ENCODE peak calls at places on chromosomes 11 and 22, in four cellular contexts. J is glutamatergic neuron, E is AG04450, A is WTC11. L is an unnamed sample.
A peak's percentile ranks its signal among the peaks of the same experiment; 100 is the strongest.

GRCh38 chr11:107731911-107732310 is 20.1 kb upstream of the SLN start:
- DNase-seq in J (no peak), E (no peak), A (no peak), L (no peak)

GRCh38 chr22:36644333-36644757 is 59.2 kb downstream of the CACNG2 start:
- DNase-seq in J (no peak), E (peak; percentile 79), A (peak; percentile 59), L (peak; percentile 54)

GRCh38 chr11:105296806-105297205 is 157.2 kb upstream of the CARD18 start:
- DNase-seq in J (no peak), E (no peak), A (no peak), L (no peak)

GRCh38 chr22:27554841-27555456 is 246.6 kb downstream of the MN1 start:
- DNase-seq in J (no peak), E (no peak), A (no peak), L (no peak)

GRCh38 chr11:75996523-75997272 is 181.7 kb downstream of the UVRAG start:
- DNase-seq in J (no peak), E (no peak), A (no peak), L (no peak)

GRCh38 chr11:59281177-59281576 is 68.5 kb upstream of the MPEG1 start:
- DNase-seq in J (no peak), E (no peak), A (no peak), L (no peak)

GRCh38 chr11:22938691-22939090 is 78.4 kb upstream of the CCDC179 start:
- DNase-seq in J (no peak), E (no peak), A (no peak), L (no peak)

GRCh38 chr11:44387825-44388224 is 77.9 kb upstream of the ALX4 start:
- DNase-seq in J (no peak), E (no peak), A (no peak), L (no peak)

GRCh38 chr22:37818397-37819099 is 4.6 kb upstream of the GALR3 start:
- DNase-seq in J (peak; percentile 77), E (no peak), A (peak; percentile 75), L (no peak)

GRCh38 chr11:12598330-12599256 is 75.6 kb upstream of the TEAD1 start:
- DNase-seq in J (no peak), E (no peak), A (no peak), L (no peak)

GRCh38 chr11:9802291-9802861 is 138.5 kb downstream of the SWAP70 start:
- DNase-seq in J (no peak), E (peak; percentile 70), A (no peak), L (no peak)

GRCh38 chr11:58561394-58562102 is 14.1 kb downstream of the LPXN start:
- DNase-seq in J (no peak), E (no peak), A (no peak), L (no peak)

GRCh38 chr11:75305993-75306392 is 45.5 kb downstream of the ARRB1 start:
- DNase-seq in J (no peak), E (no peak), A (no peak), L (no peak)

GRCh38 chr22:30609260-30610185 is 2.5 kb downstream of the TCN2 start:
- DNase-seq in J (no peak), E (peak; percentile 55), A (no peak), L (no peak)

GRCh38 chr11:9260182-9261146 is 4.7 kb downstream of the DENND5A start:
- DNase-seq in J (no peak), E (no peak), A (no peak), L (no peak)

GRCh38 chr11:108734956-108735559 is 70.2 kb downstream of the DDX10 start:
- DNase-seq in J (no peak), E (no peak), A (no peak), L (no peak)

GRCh38 chr11:75563978-75564552 is 2.0 kb downstream of the SERPINH1 start:
- DNase-seq in J (peak; percentile 90), E (peak; percentile 74), A (peak; percentile 84), L (peak; percentile 59)

GRCh38 chr22:33013051-33013450 is 45.1 kb downstream of the SYN3 start:
- DNase-seq in J (no peak), E (no peak), A (no peak), L (no peak)
- TF ChIP-seq CTCF in J (no peak), E (no peak), A (no peak), L (no peak)

GRCh38 chr11:70483077-70483861 is 84.9 kb downstream of the CTTN start:
- DNase-seq in J (no peak), E (peak; percentile 7), A (no peak), L (no peak)
- TF ChIP-seq CTCF in J (peak; percentile 23), E (peak; percentile 42), A (no peak), L (peak; percentile 36)

DNA sequence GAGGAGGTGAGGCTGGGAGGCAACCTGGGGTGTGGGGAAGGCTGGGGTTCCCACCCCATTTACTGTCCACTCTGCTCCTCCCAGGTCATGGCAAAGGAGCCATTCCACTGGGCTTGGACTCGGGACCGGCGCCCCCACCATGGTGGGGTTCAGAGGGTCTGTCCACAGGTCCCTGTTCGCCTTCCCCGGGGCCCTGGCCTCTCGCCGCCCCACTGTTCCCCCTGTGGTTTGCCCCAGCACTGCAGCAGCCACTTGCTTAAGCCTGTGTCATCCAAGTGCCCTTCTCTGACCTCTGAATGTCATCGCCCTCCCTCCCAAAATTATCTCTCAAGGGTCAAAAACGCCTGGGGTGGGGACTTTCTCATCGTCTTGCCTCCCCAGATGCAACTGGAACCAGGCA is 2.6 kb downstream of the SPDYC start:
- DNase-seq in J (no peak), E (no peak), A (no peak), L (no peak)
- TF ChIP-seq CTCF in J (no peak), E (no peak), A (no peak), L (no peak)

GRCh38 chr11:35046606-35047005 is 92.4 kb upstream of the CD44 start:
- DNase-seq in J (no peak), E (no peak), A (no peak), L (no peak)
- TF ChIP-seq CTCF in J (no peak), E (no peak), A (no peak), L (no peak)

GRCh38 chr11:67261635-67261941 is 4.7 kb upstream of the GRK2 start:
- DNase-seq in J (no peak), E (no peak), A (no peak), L (no peak)
- TF ChIP-seq CTCF in J (no peak), E (peak; percentile 17), A (no peak), L (peak; percentile 27)

DNA sequence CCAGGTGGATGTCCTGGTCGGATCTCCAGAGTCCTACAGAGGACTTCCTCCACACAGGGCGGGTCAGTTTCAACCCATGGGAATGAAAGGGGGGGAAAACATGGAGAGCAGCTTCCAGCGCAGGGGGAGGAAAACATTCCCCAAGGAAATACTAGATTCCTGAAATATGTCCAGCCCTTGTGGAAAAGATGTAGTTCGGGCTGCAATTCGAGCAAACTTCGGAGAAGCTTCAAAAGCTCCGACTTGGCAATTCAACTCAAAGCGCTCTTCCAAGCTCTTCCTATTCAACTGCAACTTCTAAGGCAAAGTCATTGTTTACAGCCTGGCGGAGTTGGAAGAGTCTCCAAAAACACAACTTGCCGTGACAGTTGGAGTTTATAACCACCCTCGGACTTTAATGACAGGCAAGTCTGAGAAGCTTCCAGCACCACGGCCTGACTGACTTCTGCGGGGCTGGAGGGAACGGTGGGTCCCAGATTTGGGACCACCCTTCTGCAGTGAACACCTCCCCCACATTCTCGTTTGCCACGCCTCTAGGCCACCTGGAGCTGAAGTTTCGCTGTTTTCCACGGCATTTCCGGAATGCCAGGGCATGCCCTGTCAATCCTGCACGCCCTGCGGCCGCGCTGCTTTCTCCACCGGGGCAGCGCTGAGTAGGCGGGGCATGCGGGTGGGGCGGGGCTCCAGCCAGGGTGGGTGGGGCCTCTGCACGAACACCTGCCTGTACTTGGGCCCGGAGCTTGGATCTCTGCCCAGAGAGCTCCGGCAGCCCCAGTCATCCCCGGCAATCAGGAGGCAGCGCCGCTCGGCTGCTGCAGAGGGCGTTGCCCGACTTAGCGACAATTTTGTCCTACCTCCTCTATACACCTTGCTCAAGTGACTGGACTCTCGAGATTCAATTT is 49.0 kb upstream of the BIRC3 start:
- DNase-seq in J (peak; percentile 60), E (no peak), A (peak; percentile 92), L (peak; percentile 27)
- TF ChIP-seq CTCF in J (no peak), E (peak; percentile 38), A (peak; percentile 14), L (peak; percentile 63)

GRCh38 chr11:130101661-130102060 is 32.0 kb downstream of the APLP2 start:
- DNase-seq in J (no peak), E (no peak), A (no peak), L (no peak)
- TF ChIP-seq CTCF in J (no peak), E (no peak), A (no peak), L (no peak)

DNA sequence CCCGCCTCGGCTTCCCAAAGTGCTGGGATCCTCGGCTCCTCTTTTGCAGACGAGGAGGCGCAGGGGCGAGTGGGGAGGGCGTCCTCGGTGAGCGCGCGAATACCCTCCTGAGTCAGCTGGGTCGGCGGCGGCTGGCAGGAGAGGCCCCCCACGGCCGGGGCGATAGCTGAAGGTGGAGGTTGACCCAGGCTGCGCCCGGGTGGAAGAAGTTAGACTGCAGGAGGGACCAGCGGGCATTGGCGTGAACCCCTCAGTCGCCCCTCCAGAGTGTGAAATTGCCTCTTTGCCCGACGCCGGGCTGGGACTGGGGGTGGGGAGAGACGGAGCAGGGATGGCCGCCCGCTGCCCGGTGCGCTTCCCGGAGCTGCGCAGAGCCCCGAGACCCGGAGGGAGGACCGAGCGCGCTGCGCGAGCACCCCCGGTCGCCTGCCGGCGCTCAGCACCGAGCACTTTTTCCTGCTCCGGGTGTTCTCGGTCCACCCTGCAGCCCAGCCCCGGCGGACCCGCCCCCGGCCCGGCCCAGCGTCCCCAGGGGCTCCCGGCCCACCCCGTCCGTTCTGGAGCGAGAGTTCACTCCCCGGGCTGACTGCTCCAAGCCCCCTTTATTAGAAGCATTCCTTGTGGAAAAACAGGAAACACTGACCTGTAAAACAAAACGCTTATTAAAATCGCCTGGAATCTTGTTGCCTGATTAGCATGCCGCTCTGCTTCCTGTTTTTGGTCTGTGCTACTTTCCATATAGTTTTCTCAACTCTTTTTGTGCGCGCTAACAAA is 13.7 kb upstream of the CPT1A start:
- DNase-seq in J (peak; percentile 35), E (no peak), A (peak; percentile 51), L (no peak)
- TF ChIP-seq CTCF in J (no peak), E (no peak), A (no peak), L (peak; percentile 36)

L was measured in neural crest cell.